ENCODE peak calls at places on chromosomes 4 and X, in eight cellular contexts. E, J, T, R, O, Y, Q and F are unnamed samples.

GRCh38 chr4:156971168-156971601 is 414 bp downstream of the PDGFC start:
- DNase-seq in E (no peak), J (no peak), T (no peak), R (no peak), O (no peak), Y (no peak), Q (no peak), F (no peak)

GRCh38 chrX:39853417-39853816 is 244.3 kb downstream of the BCOR start:
- DNase-seq in E (no peak), J (no peak), T (no peak), R (no peak), O (peak; percentile 8), Y (no peak), Q (no peak), F (no peak)

GRCh38 chr4:107734120-107734519 is 14.1 kb upstream of the PAPSS1 start:
- DNase-seq in E (peak; percentile 24), J (no peak), T (no peak), R (no peak), O (peak; percentile 23), Y (no peak), Q (no peak), F (no peak)

GRCh38 chr4:8911311-8912088 is 39.9 kb upstream of the HMX1 start:
- DNase-seq in E (no peak), J (no peak), T (no peak), R (no peak), O (no peak), Y (peak; percentile 31), Q (no peak), F (peak; percentile 82)

GRCh38 chr4:77959566-77960338 is 97.1 kb downstream of the MRPL1 start:
- DNase-seq in E (peak; percentile 67), J (peak; percentile 80), T (no peak), R (peak; percentile 66), O (peak; percentile 56), Y (no peak), Q (no peak), F (no peak)

GRCh38 chr4:108172780-108173598 is 4.3 kb upstream of the LEF1 start:
- DNase-seq in E (peak; percentile 55), J (peak; percentile 33), T (peak; percentile 50), R (peak; percentile 97), O (peak; percentile 75), Y (peak; percentile 61), Q (peak; percentile 40), F (no peak)

GRCh38 chr4:148831945-148832344 is 389.7 kb upstream of the NR3C2 start:
- DNase-seq in E (peak; percentile 16), J (no peak), T (no peak), R (peak; percentile 38), O (peak; percentile 95), Y (no peak), Q (no peak), F (no peak)

GRCh38 chrX:120790118-120790517 is 85.5 kb downstream of the CT47B1 start:
- DNase-seq in E (peak; percentile 51), J (peak; percentile 66), T (peak; percentile 7), R (peak; percentile 62), O (peak; percentile 53), Y (peak; percentile 50), Q (no peak), F (no peak)

GRCh38 chrX:11786862-11787261 is 28.8 kb downstream of the MSL3 start:
- DNase-seq in E (no peak), J (no peak), T (no peak), R (no peak), O (no peak), Y (no peak), Q (no peak), F (no peak)

GRCh38 chrX:107715331-107716044 is 60.1 kb downstream of the TSC22D3 start:
- DNase-seq in E (no peak), J (no peak), T (peak; percentile 13), R (no peak), O (peak; percentile 31), Y (no peak), Q (no peak), F (no peak)

GRCh38 chr4:153290134-153290533 is 54.4 kb upstream of the MND1 start:
- DNase-seq in E (no peak), J (no peak), T (no peak), R (no peak), O (no peak), Y (no peak), Q (no peak), F (no peak)

GRCh38 chr4:38001927-38002326 is 41.7 kb downstream of the PTTG2 start:
- DNase-seq in E (no peak), J (no peak), T (no peak), R (no peak), O (no peak), Y (no peak), Q (no peak), F (no peak)

GRCh38 chrX:72019487-72019886 is 108.8 kb downstream of the NHSL2 start:
- DNase-seq in E (no peak), J (no peak), T (no peak), R (no peak), O (no peak), Y (peak; percentile 24), Q (no peak), F (peak; percentile 10)

GRCh38 chrX:16807548-16807947 is 21.3 kb downstream of the TXLNG start:
- DNase-seq in E (peak; percentile 43), J (no peak), T (no peak), R (peak; percentile 34), O (no peak), Y (no peak), Q (no peak), F (no peak)

GRCh38 chrX:118562574-118563164 is 67.1 kb downstream of the DOCK11 start:
- DNase-seq in E (no peak), J (no peak), T (no peak), R (no peak), O (no peak), Y (no peak), Q (no peak), F (no peak)

GRCh38 chr4:146291313-146291712 is 77.0 kb downstream of the REELD1 start:
- DNase-seq in E (no peak), J (no peak), T (no peak), R (no peak), O (no peak), Y (no peak), Q (no peak), F (no peak)

GRCh38 chr4:60656171-60656570 is 544.0 kb upstream of the ADGRL3 start:
- DNase-seq in E (no peak), J (no peak), T (no peak), R (no peak), O (no peak), Y (no peak), Q (no peak), F (no peak)

GRCh38 chr4:176897226-176897625 is 104.5 kb upstream of the VEGFC start:
- DNase-seq in E (no peak), J (no peak), T (no peak), R (no peak), O (no peak), Y (no peak), Q (no peak), F (no peak)

GRCh38 chr4:176927664-176928063 is 134.9 kb upstream of the VEGFC start:
- DNase-seq in E (peak; percentile 15), J (no peak), T (no peak), R (no peak), O (peak; percentile 94), Y (no peak), Q (no peak), F (no peak)